ENCODE peak calls at places on chromosome 12, in ten cellular contexts. N, A, F, D, W, R, Q, H, C and O are unnamed samples.

GRCh38 chr12:63955831-63956685 is 111.6 kb downstream of the SRGAP1 start:
- DNase-seq in N (no peak), A (peak; percentile 58), F (no peak), D (no peak), W (no peak), R (peak; percentile 28), Q (no peak), H (no peak), C (no peak), O (no peak)

GRCh38 chr12:93140309-93140708 is 211.2 kb upstream of the EEA1 start:
- DNase-seq in N (no peak), A (no peak), F (no peak), D (no peak), W (no peak), R (no peak), Q (no peak), H (no peak), C (no peak), O (no peak)

GRCh38 chr12:27595231-27595642 is 71.2 kb downstream of the PPFIBP1 start:
- DNase-seq in N (no peak), A (peak; percentile 95), F (peak; percentile 69), D (no peak), W (peak; percentile 62), R (peak; percentile 78), Q (no peak), H (no peak), C (no peak), O (peak; percentile 32)

GRCh38 chr12:47733142-47733541 is 7.9 kb upstream of the ENDOU start:
- DNase-seq in N (no peak), A (no peak), F (no peak), D (no peak), W (no peak), R (no peak), Q (no peak), H (no peak), C (no peak), O (no peak)

GRCh38 chr12:9597365-9597764 is 10.4 kb downstream of the KLRB1 start:
- DNase-seq in N (no peak), A (no peak), F (no peak), D (no peak), W (no peak), R (no peak), Q (no peak), H (no peak), C (no peak), O (no peak)

GRCh38 chr12:38587594-38587993 is 271.0 kb downstream of the ALG10B start:
- DNase-seq in N (no peak), A (no peak), F (no peak), D (no peak), W (no peak), R (no peak), Q (no peak), H (no peak), C (no peak), O (no peak)

GRCh38 chr12:104695453-104696148 is 238.9 kb downstream of the CHST11 start:
- DNase-seq in N (no peak), A (peak; percentile 74), F (peak; percentile 65), D (no peak), W (peak; percentile 96), R (no peak), Q (peak; percentile 55), H (peak; percentile 67), C (peak; percentile 77), O (peak; percentile 27)

GRCh38 chr12:6766651-6767300 is 613 bp downstream of the PTMS start:
- DNase-seq in N (peak; percentile 87), A (peak; percentile 60), F (peak; percentile 76), D (no peak), W (no peak), R (peak; percentile 93), Q (peak; percentile 30), H (peak; percentile 49), C (no peak), O (peak; percentile 38)

GRCh38 chr12:118544569-118544968 is 168.2 kb downstream of the SUDS3 start:
- DNase-seq in N (peak; percentile 6), A (peak; percentile 5), F (no peak), D (no peak), W (no peak), R (no peak), Q (no peak), H (no peak), C (no peak), O (no peak)

GRCh38 chr12:121209221-121209620 is 708 bp upstream of the P2RX4 start:
- DNase-seq in N (no peak), A (no peak), F (no peak), D (no peak), W (no peak), R (no peak), Q (no peak), H (no peak), C (no peak), O (no peak)

GRCh38 chr12:60666895-60667294 is 1071.1 kb downstream of the SLC16A7 start:
- DNase-seq in N (no peak), A (no peak), F (no peak), D (no peak), W (no peak), R (no peak), Q (no peak), H (no peak), C (no peak), O (no peak)

GRCh38 chr12:6049587-6049986 is 74.9 kb downstream of the VWF start:
- DNase-seq in N (no peak), A (peak; percentile 9), F (no peak), D (no peak), W (no peak), R (no peak), Q (no peak), H (no peak), C (no peak), O (no peak)

GRCh38 chr12:113537751-113538087 is 66.0 kb upstream of the LHX5 start:
- DNase-seq in N (no peak), A (no peak), F (no peak), D (no peak), W (no peak), R (no peak), Q (no peak), H (no peak), C (no peak), O (no peak)

GRCh38 chr12:104702565-104703139 is 245.9 kb downstream of the CHST11 start:
- DNase-seq in N (no peak), A (peak; percentile 83), F (no peak), D (no peak), W (no peak), R (no peak), Q (no peak), H (no peak), C (no peak), O (no peak)

GRCh38 chr12:98291828-98292227 is 223.6 kb upstream of the TMPO start:
- DNase-seq in N (no peak), A (no peak), F (no peak), D (no peak), W (no peak), R (no peak), Q (no peak), H (no peak), C (no peak), O (no peak)

GRCh38 chr12:52437508-52437907 is 3.3 kb upstream of the KRT75 start:
- DNase-seq in N (no peak), A (no peak), F (no peak), D (no peak), W (no peak), R (no peak), Q (no peak), H (no peak), C (no peak), O (no peak)

GRCh38 chr12:128976120-128976519 is 122.8 kb downstream of the GLT1D1 start:
- DNase-seq in N (no peak), A (no peak), F (no peak), D (no peak), W (no peak), R (peak; percentile 70), Q (no peak), H (peak; percentile 27), C (no peak), O (no peak)

GRCh38 chr12:79555006-79555925 is 135.5 kb downstream of the PAWR start:
- DNase-seq in N (peak; percentile 44), A (peak; percentile 73), F (peak; percentile 79), D (peak; percentile 11), W (no peak), R (peak; percentile 64), Q (no peak), H (no peak), C (no peak), O (no peak)

GRCh38 chr12:20446836-20447235 is 78.5 kb downstream of the PDE3A start:
- DNase-seq in N (no peak), A (no peak), F (no peak), D (no peak), W (no peak), R (no peak), Q (no peak), H (no peak), C (no peak), O (no peak)

GRCh38 chr12:132486168-132486567 is 3.8 kb upstream of the FBRSL1 start:
- DNase-seq in N (no peak), A (no peak), F (no peak), D (no peak), W (no peak), R (no peak), Q (no peak), H (no peak), C (no peak), O (no peak)

GRCh38 chr12:67661311-67662011 is 12.9 kb downstream of the DYRK2 start:
- DNase-seq in N (no peak), A (peak; percentile 84), F (no peak), D (peak; percentile 70), W (no peak), R (no peak), Q (no peak), H (no peak), C (no peak), O (peak; percentile 70)

GRCh38 chr12:41409628-41410027 is 221.5 kb downstream of the PDZRN4 start:
- DNase-seq in N (no peak), A (no peak), F (no peak), D (no peak), W (no peak), R (no peak), Q (no peak), H (no peak), C (no peak), O (no peak)

GRCh38 chr12:104865080-104865479 is 93.0 kb downstream of the SLC41A2 start:
- DNase-seq in N (no peak), A (no peak), F (no peak), D (no peak), W (no peak), R (no peak), Q (no peak), H (peak; percentile 8), C (no peak), O (no peak)